ENCODE peak calls at places on chromosomes 5 and 9, in nine cellular contexts. L is brain microvascular endothelial cell, S is right lobe of liver, J is fibroblast of pulmonary artery, U is A673, E is endothelial cell, P is PC-3, X is GM12865, K is Panc1. I is an unnamed sample.

GRCh38 chr9:27626629-27627564 is 53.6 kb upstream of the C9orf72 start:
- DNase-seq in J (no peak), L (no peak), X (no peak), S (no peak), K (no peak), E (no peak), U (no peak), P (peak; percentile 56), I (no peak)

GRCh38 chr9:14313378-14313940 is 482 bp downstream of the NFIB start:
- DNase-seq in K (no peak), P (peak; percentile 26), S (no peak), U (no peak), J (no peak), E (peak; percentile 42), L (peak; percentile 23), X (no peak), I (no peak)

GRCh38 chr5:157574456-157575095 is 999 bp downstream of the ADAM19 start:
- DNase-seq in J (peak; percentile 23), K (no peak), L (no peak), U (no peak), S (no peak), X (peak; percentile 41), E (peak; percentile 20), P (no peak), I (no peak)

GRCh38 chr9:135712571-135713295 is 10.7 kb downstream of the KCNT1 start:
- DNase-seq in J (no peak), U (no peak), X (no peak), E (no peak), L (no peak), K (no peak), P (no peak), S (no peak), I (no peak)

GRCh38 chr9:127182901-127183746 is 60.7 kb upstream of the ANGPTL2 start:
- DNase-seq in E (no peak), K (no peak), X (no peak), L (peak; percentile 29), P (no peak), S (no peak), U (peak; percentile 41), J (no peak), I (no peak)

GRCh38 chr9:35401011-35401410 is 88.9 kb upstream of the RUSC2 start:
- DNase-seq in L (no peak), P (no peak), E (no peak), K (no peak), J (no peak), U (no peak), S (no peak), X (no peak), I (peak; percentile 21)

GRCh38 chr5:153350192-153350883 is 140.1 kb upstream of the GRIA1 start:
- DNase-seq in S (no peak), L (no peak), U (no peak), P (no peak), X (no peak), E (no peak), J (no peak), K (no peak), I (no peak)

GRCh38 chr5:135913713-135914626 is 18.3 kb upstream of the IL9 start:
- DNase-seq in P (peak; percentile 57), L (no peak), K (no peak), S (no peak), E (no peak), J (no peak), X (no peak), U (no peak), I (no peak)

GRCh38 chr9:98998441-98999151 is 54.9 kb downstream of the COL15A1 start:
- DNase-seq in K (no peak), S (peak; percentile 77), U (peak; percentile 43), P (peak; percentile 67), J (peak; percentile 64), X (peak; percentile 60), E (peak; percentile 90), L (peak; percentile 77), I (peak; percentile 82)

GRCh38 chr9:81787747-81788632 is 98.6 kb upstream of the TLE1 start:
- DNase-seq in E (no peak), X (no peak), U (no peak), P (peak; percentile 91), K (no peak), J (peak; percentile 97), L (peak; percentile 85), S (no peak), I (peak; percentile 31)

GRCh38 chr9:123111427-123111826 is 78.0 kb downstream of the GPR21 start:
- DNase-seq in U (no peak), L (no peak), P (no peak), X (no peak), S (no peak), J (no peak), K (no peak), E (no peak), I (no peak)

GRCh38 chr5:131640043-131640856 is 5.2 kb upstream of the RAPGEF6 start:
- DNase-seq in X (peak; percentile 42), J (peak; percentile 42), S (no peak), U (no peak), E (no peak), P (peak; percentile 37), L (peak; percentile 25), K (no peak), I (no peak)

GRCh38 chr5:82334856-82335255 is 56.7 kb upstream of the RPS23 start:
- DNase-seq in P (no peak), U (no peak), S (no peak), E (no peak), X (no peak), J (peak; percentile 90), K (no peak), L (peak; percentile 86), I (no peak)

GRCh38 chr5:31774779-31775178 is 135.8 kb downstream of the PDZD2 start:
- DNase-seq in K (no peak), U (no peak), L (no peak), J (peak; percentile 25), P (no peak), S (no peak), X (no peak), E (no peak), I (no peak)

GRCh38 chr9:81737871-81738507 is 48.6 kb upstream of the TLE1 start:
- DNase-seq in U (no peak), X (peak; percentile 16), P (peak; percentile 89), S (no peak), J (peak; percentile 69), L (peak; percentile 95), K (peak; percentile 56), E (no peak), I (peak; percentile 44)

GRCh38 chr5:35198096-35198495 is 32.2 kb downstream of the PRLR start:
- DNase-seq in J (peak; percentile 76), X (no peak), S (peak; percentile 83), L (peak; percentile 38), U (no peak), E (no peak), P (peak; percentile 67), K (no peak), I (peak; percentile 80)

GRCh38 chr5:95841914-95842812 is 19.6 kb upstream of the GLRX start:
- DNase-seq in K (no peak), U (no peak), X (no peak), E (no peak), J (peak; percentile 97), P (no peak), L (no peak), S (no peak), I (peak; percentile 54)

GRCh38 chr5:158387499-158387898 is 528.6 kb upstream of the CLINT1 start:
- DNase-seq in E (no peak), S (no peak), P (no peak), K (no peak), L (no peak), J (no peak), X (no peak), U (no peak), I (no peak)

GRCh38 chr9:130963337-130963908 is 24.4 kb upstream of the FIBCD1 start:
- DNase-seq in X (no peak), J (no peak), E (no peak), L (no peak), S (no peak), U (no peak), P (peak; percentile 23), K (no peak), I (no peak)
- TF ChIP-seq CTCF in X (no peak), J (no peak), E (no peak), L (no peak), S (no peak), U (no peak), P (no peak), K (no peak), I (no peak)

GRCh38 chr9:32706004-32706749 is 70.7 kb upstream of the TAF1L start:
- DNase-seq in U (no peak), X (no peak), P (peak; percentile 41), L (no peak), J (peak; percentile 20), K (no peak), E (no peak), S (no peak), I (no peak)

GRCh38 chr9:32705059-32705458 is 69.6 kb upstream of the TAF1L start:
- DNase-seq in L (peak; percentile 14), E (no peak), U (no peak), P (peak; percentile 61), S (no peak), K (no peak), X (no peak), J (peak; percentile 31), I (no peak)

GRCh38 chr9:32701321-32702022 is 66.0 kb upstream of the TAF1L start:
- DNase-seq in U (no peak), S (no peak), J (peak; percentile 25), K (no peak), P (peak; percentile 80), L (no peak), X (no peak), E (no peak), I (no peak)

GRCh38 chr9:32704343-32704742 is 68.9 kb upstream of the TAF1L start:
- DNase-seq in K (no peak), E (no peak), J (no peak), L (no peak), P (no peak), X (no peak), S (no peak), U (no peak), I (no peak)

DNA sequence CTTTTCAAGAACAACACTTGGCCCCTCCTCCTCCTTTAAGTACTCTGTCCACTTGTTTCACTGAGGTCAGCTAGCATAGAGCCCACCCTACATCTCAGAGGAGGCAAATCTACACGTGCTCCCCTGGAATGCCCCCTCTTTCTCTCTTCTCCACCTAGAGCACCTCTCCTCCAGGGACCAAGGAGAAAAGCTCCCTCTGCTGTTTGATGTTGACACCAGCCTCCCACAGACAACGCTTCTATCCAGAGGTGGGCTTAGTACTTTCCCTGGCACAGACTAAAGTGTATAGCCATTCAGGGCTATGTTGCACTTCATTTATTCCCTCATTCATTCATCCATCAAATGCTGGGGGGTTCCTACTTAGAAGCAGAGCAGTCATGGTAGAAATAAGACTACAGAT is 68.2 kb upstream of the TAF1L start:
- DNase-seq in S (no peak), J (no peak), L (no peak), X (peak; percentile 11), U (peak; percentile 19), K (peak; percentile 4), E (no peak), P (peak; percentile 29), I (no peak)
- TF ChIP-seq CTCF in S (peak; percentile 15), J (peak; percentile 39), L (peak; percentile 27), X (peak; percentile 7), U (peak; percentile 49), K (peak; percentile 51), E (no peak), P (peak; percentile 60), I (no peak)

GRCh38 chr9:96875460-96876142 is 21.3 kb upstream of the ZNF782 start:
- DNase-seq in E (peak; percentile 77), K (peak; percentile 54), S (peak; percentile 82), L (peak; percentile 74), U (peak; percentile 94), X (peak; percentile 91), P (peak; percentile 72), J (peak; percentile 88), I (peak; percentile 63)
- TF ChIP-seq CTCF in E (peak; percentile 33), K (peak; percentile 51), S (peak; percentile 29), L (peak; percentile 46), U (peak; percentile 26), X (peak; percentile 33), P (peak; percentile 35), J (peak; percentile 34), I (no peak)

GRCh38 chr5:14174235-14174636 is 31.1 kb downstream of the TRIO start:
- DNase-seq in J (no peak), S (no peak), U (peak; percentile 75), E (peak; percentile 27), K (no peak), X (peak; percentile 80), P (no peak), L (no peak), I (no peak)
- TF ChIP-seq CTCF in J (no peak), S (no peak), U (no peak), E (no peak), K (no peak), X (no peak), P (no peak), L (no peak), I (no peak)